ENCODE peak calls at places on chromosomes 2 and 18, in nine cellular contexts. X is Panc1, C is GM23338, Z is HL-60, J is A549, N is HepG2, G is K562, M is GM12878, S is SK-N-SH. A is an unnamed sample.

GRCh38 chr2:112482309-112483046 is 522 bp downstream of the TTL start:
- DNase-seq in S (peak), M (no peak), X (no peak), C (peak), J (peak), Z (peak), G (peak), N (peak), A (no peak)

GRCh38 chr2:109537565-109538221 is 76.1 kb downstream of the SEPTIN10 start:
- DNase-seq in N (peak), M (no peak), X (no peak), S (no peak), C (no peak), J (no peak), G (no peak), Z (no peak), A (no peak)

GRCh38 chr2:218465987-218466633 is 47.2 kb downstream of the VIL1 start:
- DNase-seq in G (no peak), C (peak), X (peak), Z (no peak), N (peak), S (peak), J (no peak), M (no peak), A (no peak)

GRCh38 chr2:205766765-205767359 is 84.6 kb downstream of the NRP2 start:
- DNase-seq in S (peak), C (peak), Z (peak), G (peak), J (peak), X (peak), N (peak), M (no peak), A (no peak)

GRCh38 chr2:44348385-44348784 is 12.9 kb downstream of the PREPL start:
- DNase-seq in C (no peak), N (no peak), M (no peak), X (no peak), Z (no peak), S (no peak), G (no peak), J (no peak), A (no peak)

GRCh38 chr2:69021027-69021426 is 8.0 kb downstream of the ANTXR1 start:
- DNase-seq in Z (no peak), C (no peak), X (no peak), N (no peak), S (no peak), G (no peak), M (no peak), J (no peak), A (no peak)

GRCh38 chr2:27369471-27370025 is 590 bp downstream of the EIF2B4 start:
- DNase-seq in G (no peak), J (peak), Z (peak), M (no peak), C (peak), S (peak), N (no peak), X (no peak), A (no peak)

GRCh38 chr18:39571511-39571910 is 2005.9 kb upstream of the CELF4 start:
- DNase-seq in M (no peak), Z (no peak), N (peak), S (peak), C (peak), G (peak), J (peak), X (no peak), A (no peak)

GRCh38 chr2:61017003-61017555 is 441 bp upstream of the PEX13 start:
- DNase-seq in G (peak), C (peak), N (peak), S (peak), M (peak), J (peak), X (peak), Z (peak), A (peak)

GRCh38 chr2:195925120-195925519 is 143.5 kb downstream of the DNAH7 start:
- DNase-seq in C (no peak), M (no peak), G (no peak), N (no peak), X (no peak), S (no peak), J (no peak), Z (no peak), A (no peak)

GRCh38 chr2:181937473-181937872 is 45.9 kb downstream of the ITPRID2 start:
- DNase-seq in Z (peak), C (no peak), J (no peak), S (no peak), X (no peak), G (no peak), M (no peak), N (no peak), A (no peak)

GRCh38 chr2:62568983-62569837 is 63.2 kb upstream of the TMEM17 start:
- DNase-seq in G (no peak), Z (no peak), J (peak), S (no peak), C (no peak), M (no peak), X (no peak), N (peak), A (no peak)

GRCh38 chr2:38407111-38407682 is 30.1 kb upstream of the ATL2 start:
- DNase-seq in Z (no peak), G (no peak), J (no peak), C (no peak), S (no peak), N (peak), M (no peak), X (no peak), A (no peak)

GRCh38 chr18:24734058-24734457 is 273.6 kb downstream of the HRH4 start:
- DNase-seq in S (peak), M (no peak), X (no peak), J (no peak), G (no peak), C (peak), Z (peak), N (peak), A (no peak)

GRCh38 chr2:18245375-18245774 is 315.1 kb downstream of the RDH14 start:
- DNase-seq in J (no peak), C (no peak), M (no peak), N (no peak), Z (no peak), S (no peak), X (no peak), G (no peak), A (no peak)

GRCh38 chr18:3816601-3817363 is 366.8 kb downstream of the TGIF1 start:
- DNase-seq in M (no peak), S (no peak), X (no peak), N (peak), C (no peak), Z (no peak), J (peak), G (no peak), A (no peak)

GRCh38 chr18:45164551-45164950 is 450.7 kb upstream of the SLC14A2 start:
- DNase-seq in X (no peak), S (no peak), C (no peak), N (no peak), Z (no peak), G (no peak), M (no peak), J (no peak), A (no peak)

GRCh38 chr2:153477641-153478288 is 797 bp downstream of the RPRM start:
- DNase-seq in N (no peak), G (no peak), S (peak), M (no peak), J (no peak), Z (no peak), C (peak), X (no peak), A (no peak)

GRCh38 chr18:12076424-12077140 is 17.1 kb upstream of the ANKRD62 start:
- DNase-seq in S (peak), G (no peak), M (no peak), N (no peak), C (peak), J (peak), Z (no peak), X (no peak), A (no peak)

GRCh38 chr2:39022642-39023230 is 98.1 kb downstream of the SOS1 start:
- DNase-seq in S (no peak), X (no peak), N (no peak), C (no peak), J (no peak), G (no peak), Z (no peak), M (no peak), A (no peak)

GRCh38 chr2:217986256-217986961 is 16.4 kb downstream of the TNS1 start:
- DNase-seq in C (no peak), S (no peak), N (no peak), M (no peak), Z (no peak), G (no peak), J (no peak), X (no peak), A (no peak)

GRCh38 chr2:91748869-91749268 is 3057.4 kb downstream of the RPIA start:
- DNase-seq in N (no peak), X (no peak), M (no peak), S (peak), J (no peak), G (no peak), C (peak), Z (no peak), A (no peak)

GRCh38 chr2:128275498-128276045 is 43.1 kb downstream of the HS6ST1 start:
- DNase-seq in C (no peak), J (no peak), G (no peak), S (no peak), N (no peak), X (no peak), M (no peak), Z (no peak), A (no peak)

GRCh38 chr2:75076088-75076487 is 117.6 kb downstream of the POLE4 start:
- DNase-seq in S (no peak), N (no peak), G (no peak), M (no peak), J (no peak), C (no peak), Z (no peak), X (no peak), A (no peak)

GRCh38 chr2:20065885-20066602 is 14.6 kb upstream of the LAPTM4A start:
- DNase-seq in S (peak), C (no peak), J (peak), X (no peak), N (peak), G (no peak), Z (peak), M (no peak), A (no peak)

GRCh38 chr18:13895505-13896033 is 19.8 kb downstream of the MC2R start:
- DNase-seq in C (peak), S (no peak), M (no peak), Z (no peak), G (no peak), N (no peak), J (no peak), X (no peak), A (no peak)

GRCh38 chr2:191738667-191739066 is 60.7 kb downstream of the NABP1 start:
- DNase-seq in M (no peak), Z (no peak), G (no peak), J (no peak), C (no peak), S (no peak), N (no peak), X (no peak), A (no peak)

GRCh38 chr2:218230882-218231281 is 13.9 kb downstream of the ARPC2 start:
- DNase-seq in M (no peak), G (peak), X (no peak), N (peak), Z (no peak), J (peak), S (peak), C (peak), A (no peak)

GRCh38 chr2:179809606-179810005 is 51.8 kb downstream of the ZNF385B start:
- DNase-seq in M (no peak), S (no peak), G (no peak), C (no peak), N (no peak), X (no peak), J (no peak), Z (no peak), A (no peak)

GRCh38 chr2:53515435-53516332 is 251.9 kb upstream of the CHAC2 start:
- DNase-seq in G (no peak), C (peak), J (no peak), M (no peak), X (no peak), S (no peak), Z (no peak), N (no peak), A (no peak)

GRCh38 chr2:109428841-109429710 is 184.7 kb downstream of the SEPTIN10 start:
- DNase-seq in M (no peak), C (no peak), S (no peak), X (no peak), G (no peak), Z (no peak), N (no peak), J (no peak), A (no peak)

GRCh38 chr2:88738271-88738670 is 46.8 kb downstream of the RPIA start:
- DNase-seq in Z (no peak), N (no peak), J (no peak), S (no peak), M (no peak), G (no peak), C (no peak), X (no peak), A (no peak)

GRCh38 chr18:24840640-24841039 is 380.2 kb downstream of the HRH4 start:
- DNase-seq in N (no peak), Z (no peak), S (no peak), J (no peak), M (no peak), G (no peak), C (no peak), X (no peak), A (no peak)

GRCh38 chr18:70892381-70892780 is 603.5 kb downstream of the SOCS6 start:
- DNase-seq in J (no peak), G (no peak), X (no peak), M (no peak), C (no peak), N (no peak), Z (no peak), S (no peak), A (no peak)

GRCh38 chr2:172079838-172080640 is 5.3 kb upstream of the DLX1 start:
- DNase-seq in X (no peak), G (no peak), J (no peak), S (no peak), N (no peak), C (peak), M (no peak), Z (peak), A (no peak)

GRCh38 chr18:24785019-24785418 is 324.6 kb downstream of the HRH4 start:
- DNase-seq in G (no peak), X (no peak), C (no peak), M (no peak), N (no peak), Z (no peak), S (no peak), J (no peak), A (no peak)

GRCh38 chr2:170843656-170844055 is 27.0 kb downstream of the GAD1 start:
- DNase-seq in M (no peak), G (no peak), N (no peak), Z (no peak), J (no peak), C (no peak), X (peak), S (no peak), A (peak)

GRCh38 chr2:36433311-36434217 is 78.0 kb downstream of the CRIM1 start:
- DNase-seq in S (no peak), M (no peak), G (no peak), C (no peak), N (peak), X (no peak), J (no peak), Z (no peak), A (no peak)

GRCh38 chr18:9536354-9537152 is 61.2 kb downstream of the RALBP1 start:
- DNase-seq in C (no peak), X (no peak), J (no peak), N (no peak), M (no peak), Z (no peak), G (no peak), S (no peak), A (no peak)

GRCh38 chr2:98308068-98308467 is 38.2 kb upstream of the CNGA3 start:
- DNase-seq in G (no peak), J (no peak), M (no peak), Z (no peak), X (no peak), C (no peak), N (no peak), S (no peak), A (no peak)

DNA sequence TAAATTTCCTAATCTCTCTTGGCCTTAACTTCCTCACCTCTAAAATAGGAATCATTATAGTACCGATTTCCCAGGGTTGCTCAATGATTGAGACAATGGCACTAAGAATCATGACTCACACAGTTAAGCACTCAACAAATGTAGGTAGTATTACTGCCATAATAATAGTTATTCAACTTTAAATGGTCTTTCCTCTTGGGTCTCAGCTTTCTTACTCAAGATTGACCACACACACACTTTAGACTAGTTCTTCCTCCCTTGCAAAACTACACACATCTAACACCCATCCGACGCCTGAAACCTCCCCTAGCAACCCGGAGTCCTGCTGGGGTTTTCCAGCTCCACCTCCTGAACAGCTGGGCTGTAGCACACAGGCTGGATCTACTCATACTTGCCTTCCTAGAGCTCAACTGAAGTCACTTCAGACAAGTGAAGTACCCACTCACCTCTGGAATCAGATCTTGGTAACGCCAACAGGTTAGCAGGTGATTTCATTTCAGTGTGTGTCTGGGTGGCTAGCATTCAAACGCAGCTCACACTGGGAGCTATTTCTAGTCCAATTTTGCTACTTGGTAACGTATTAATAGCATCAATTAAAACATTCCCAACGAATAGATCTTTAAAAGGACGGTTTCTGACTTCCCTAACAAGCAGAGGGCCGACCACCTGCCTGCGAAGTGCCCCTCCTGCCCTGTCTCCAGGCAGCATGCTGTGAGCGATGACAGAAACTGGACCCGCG is 1.2 kb downstream of the UXS1 start:
- DNase-seq in G (no peak), S (peak), J (peak), M (peak), Z (peak), X (peak), N (peak), C (peak), A (peak)
- H3K27ac ChIP-seq in G (peak), S (peak), J (peak), M (peak), Z (peak), X (peak), N (peak), C (peak), A (peak)

GRCh38 chr2:127191331-127192219 is 28.5 kb downstream of the CYP27C1 start:
- DNase-seq in M (no peak), N (no peak), J (no peak), Z (no peak), X (no peak), S (no peak), C (no peak), G (no peak), A (no peak)
- TF ChIP-seq REST in M (no peak), N (no peak), J (no peak), Z (no peak), X (no peak), S (no peak), C (no peak), G (no peak), A (no peak)

DNA sequence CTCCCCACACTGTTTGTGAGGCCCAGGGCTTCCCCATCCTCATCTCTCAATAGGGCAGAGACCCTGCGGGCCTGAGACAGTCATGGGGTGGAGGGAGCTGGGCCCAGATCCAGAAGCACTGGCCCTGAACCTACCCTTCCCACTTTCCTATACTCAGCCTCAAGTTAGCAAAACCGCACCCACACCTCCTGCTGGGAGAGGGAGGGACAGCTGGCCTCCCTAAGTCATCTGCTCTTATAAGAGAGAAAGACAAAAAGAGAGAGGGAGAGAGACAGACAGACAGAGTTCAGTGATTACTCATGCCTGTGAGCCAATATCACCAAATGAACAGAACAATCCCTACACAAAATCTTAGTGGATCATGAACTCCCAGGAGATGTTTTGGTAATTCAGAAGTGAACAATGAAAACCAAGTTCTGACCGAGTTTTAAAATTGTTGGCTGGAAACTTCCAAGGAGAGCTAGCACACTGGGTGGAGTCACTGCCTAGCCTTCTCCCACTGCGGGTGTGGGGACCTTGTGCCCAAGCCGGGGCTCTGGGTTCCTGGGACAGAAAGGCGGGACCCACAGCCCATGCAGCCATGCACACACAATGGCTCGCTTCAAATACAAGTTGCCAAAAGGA is 130.5 kb downstream of the PXDN start:
- DNase-seq in S (no peak), M (no peak), Z (no peak), N (no peak), X (no peak), C (peak), J (no peak), G (no peak), A (no peak)
- H3K27ac ChIP-seq in S (no peak), M (no peak), Z (no peak), N (no peak), X (peak), C (peak), J (no peak), G (no peak), A (no peak)

DNA sequence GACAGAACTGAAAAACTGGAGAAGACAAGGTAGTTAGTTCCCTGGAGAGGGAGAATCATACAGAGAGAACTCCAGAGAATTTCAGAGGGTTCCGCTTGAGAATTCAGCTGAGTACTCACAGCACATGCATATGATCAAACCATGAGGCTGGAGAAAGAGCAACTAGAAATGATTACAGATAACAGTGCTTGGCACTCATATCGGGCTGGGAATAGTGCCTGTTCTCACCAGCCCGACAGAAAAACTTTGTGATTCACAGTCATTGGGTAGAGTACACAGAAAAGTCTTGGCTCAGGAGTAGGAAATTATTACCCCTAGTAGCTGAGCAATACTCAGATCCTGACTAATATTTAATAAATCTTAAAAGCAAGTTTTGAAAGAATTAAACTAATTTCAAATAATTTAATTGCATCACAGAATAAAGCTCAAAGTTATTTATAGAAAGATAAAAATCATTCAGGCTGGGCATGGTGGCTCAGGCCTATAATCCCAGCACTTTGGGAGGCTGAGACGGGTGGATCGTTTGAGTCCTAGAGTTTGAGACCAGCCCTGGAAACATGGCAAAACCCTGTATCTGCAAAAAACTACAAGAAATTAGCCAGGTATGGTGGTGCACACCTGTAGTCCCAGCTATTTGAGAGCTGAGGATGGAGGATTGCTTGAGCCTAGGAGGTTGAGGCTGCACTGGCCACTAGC is 6.9 kb downstream of the WDPCP start:
- DNase-seq in J (no peak), N (no peak), M (no peak), G (no peak), C (no peak), S (no peak), Z (peak), X (no peak), A (no peak)
- TF ChIP-seq REST in J (no peak), N (no peak), M (no peak), G (no peak), C (no peak), S (no peak), Z (no peak), X (no peak), A (no peak)

GRCh38 chr2:3649581-3649980 is 8.4 kb upstream of the ALLC start:
- DNase-seq in G (no peak), J (no peak), N (no peak), C (no peak), M (no peak), S (no peak), X (no peak), Z (no peak), A (no peak)
- H3K27ac ChIP-seq in G (no peak), J (no peak), N (no peak), C (no peak), M (no peak), S (no peak), X (no peak), Z (no peak), A (no peak)

A was measured in HCT116.